ENCODE peak calls at places on chromosomes 16 and 17, in four cellular contexts. One of them, this sample, is unnamed.

GRCh38 chr17:58279736-58280479 is 827 bp downstream of the MPO start:
- DNase-seq in transverse colon: no peak
- DNase-seq in HTR-8/SVneo: no peak
- DNase-seq in neural crest cell: no peak
- DNase-seq in this sample: no peak

GRCh38 chr17:2253768-2254406 is 49.7 kb downstream of the SMG6 start:
- DNase-seq in transverse colon: no peak
- DNase-seq in neural crest cell: no peak
- DNase-seq in HTR-8/SVneo: no peak
- DNase-seq in this sample: no peak

GRCh38 chr16:3171181-3171854 is 16.7 kb upstream of the OR1F1 start:
- DNase-seq in neural crest cell: no peak
- DNase-seq in HTR-8/SVneo: no peak
- DNase-seq in transverse colon: no peak
- DNase-seq in this sample: no peak

GRCh38 chr17:44547625-44548297 is 9.5 kb upstream of the FZD2 start:
- DNase-seq in transverse colon: peak
- DNase-seq in HTR-8/SVneo: no peak
- DNase-seq in neural crest cell: no peak
- DNase-seq in this sample: no peak

GRCh38 chr17:81000631-81001357 is 9.2 kb downstream of the CHMP6 start:
- DNase-seq in transverse colon: peak
- DNase-seq in HTR-8/SVneo: no peak
- DNase-seq in neural crest cell: no peak
- DNase-seq in this sample: peak

GRCh38 chr17:31492880-31493655 is 101.6 kb downstream of the RAB11FIP4 start:
- DNase-seq in transverse colon: peak
- DNase-seq in HTR-8/SVneo: no peak
- DNase-seq in neural crest cell: no peak
- DNase-seq in this sample: peak

GRCh38 chr16:16158741-16159374 is 64.4 kb downstream of the ABCC6 start:
- DNase-seq in neural crest cell: no peak
- DNase-seq in HTR-8/SVneo: no peak
- DNase-seq in transverse colon: no peak
- DNase-seq in this sample: no peak

GRCh38 chr17:12522336-12522735 is 143.4 kb upstream of the MYOCD start:
- DNase-seq in HTR-8/SVneo: no peak
- DNase-seq in neural crest cell: no peak
- DNase-seq in transverse colon: no peak
- DNase-seq in this sample: no peak

GRCh38 chr17:4598776-4599504 is 14.6 kb downstream of the SMTNL2 start:
- DNase-seq in transverse colon: peak
- DNase-seq in neural crest cell: no peak
- DNase-seq in HTR-8/SVneo: no peak
- DNase-seq in this sample: peak

GRCh38 chr17:4901648-4902344 is 1.1 kb downstream of the CHRNE start:
- DNase-seq in HTR-8/SVneo: no peak
- DNase-seq in transverse colon: no peak
- DNase-seq in neural crest cell: no peak
- DNase-seq in this sample: peak

GRCh38 chr17:77125432-77125901 is 15.3 kb upstream of the SEC14L1 start:
- DNase-seq in HTR-8/SVneo: peak
- DNase-seq in transverse colon: no peak
- DNase-seq in neural crest cell: no peak
- DNase-seq in this sample: no peak

GRCh38 chr16:88854306-88855111 is 2.2 kb downstream of the GALNS start:
- DNase-seq in transverse colon: peak
- DNase-seq in HTR-8/SVneo: no peak
- DNase-seq in neural crest cell: no peak
- DNase-seq in this sample: no peak

GRCh38 chr17:8031261-8031661 is 7.6 kb upstream of the ALOX15B start:
- DNase-seq in transverse colon: no peak
- DNase-seq in HTR-8/SVneo: no peak
- DNase-seq in neural crest cell: no peak
- DNase-seq in this sample: no peak

GRCh38 chr17:27770877-27771276 is 29.5 kb downstream of the NOS2 start:
- DNase-seq in HTR-8/SVneo: no peak
- DNase-seq in transverse colon: no peak
- DNase-seq in neural crest cell: no peak
- DNase-seq in this sample: no peak

This sample was measured in mucosa of gallbladder.